ENCODE peak calls at places on chromosomes 3 and 15, in seven cellular contexts. Y is colonic mucosa, D is endodermal cell, X is mesendoderm, F is hepatocyte, S is bronchial epithelial cell, Q is left ventricle myocardium inferior. I is an unnamed sample.
A peak's percentile ranks its signal among the peaks of the same experiment; 100 is the strongest.

GRCh38 chr3:104908761-104909160 is 457.9 kb upstream of the ALCAM start:
- DNase-seq in X (peak; percentile 3), F (no peak), Q (no peak), D (no peak), Y (no peak), S (peak; percentile 68), I (no peak)

GRCh38 chr15:44009056-44009455 is 182.3 kb downstream of the WDR76 start:
- DNase-seq in F (peak; percentile 47), Y (no peak), S (peak; percentile 91), D (no peak), Q (no peak), X (no peak), I (no peak)

GRCh38 chr3:176505878-176506621 is 691.2 kb downstream of the TBL1XR1 start:
- DNase-seq in D (peak; percentile 88), Y (no peak), S (no peak), X (peak; percentile 90), Q (no peak), F (no peak), I (no peak)

GRCh38 chr3:78919021-78919755 is 848.6 kb downstream of the ROBO1 start:
- DNase-seq in Y (no peak), X (peak; percentile 32), S (peak; percentile 96), D (no peak), F (peak; percentile 64), Q (no peak), I (no peak)

GRCh38 chr15:54119056-54119455 is 140.8 kb downstream of the UNC13C start:
- DNase-seq in Q (no peak), S (peak; percentile 15), X (no peak), Y (no peak), D (no peak), F (no peak), I (no peak)

GRCh38 chr3:98325055-98325454 is 28.6 kb upstream of the OR5K4 start:
- DNase-seq in F (peak; percentile 37), X (peak; percentile 70), D (peak; percentile 51), S (peak; percentile 73), Q (no peak), Y (peak; percentile 16), I (no peak)

GRCh38 chr15:62390793-62391543 is 225.9 kb upstream of the C2CD4B start:
- DNase-seq in X (peak; percentile 67), Y (peak; percentile 71), F (peak; percentile 65), D (peak; percentile 86), S (no peak), Q (peak; percentile 44), I (peak; percentile 47)

GRCh38 chr3:98531622-98532274 is at the start of gene GPR15:
- DNase-seq in S (no peak), Q (no peak), X (no peak), Y (no peak), F (no peak), D (no peak), I (no peak)

GRCh38 chr3:128541246-128541645 is 48.2 kb upstream of the GATA2 start:
- DNase-seq in S (no peak), Q (no peak), D (no peak), X (no peak), F (no peak), Y (no peak), I (no peak)

GRCh38 chr3:124221286-124221821 is 229.4 kb upstream of the ROPN1 start:
- DNase-seq in Q (no peak), F (no peak), Y (no peak), X (no peak), D (no peak), S (peak; percentile 29), I (no peak)

GRCh38 chr3:14154242-14154641 is 24.2 kb downstream of the XPC start:
- DNase-seq in Y (no peak), D (peak; percentile 12), F (no peak), X (no peak), Q (no peak), S (no peak), I (no peak)

GRCh38 chr15:57213783-57214366 is 162.4 kb upstream of the CGNL1 start:
- DNase-seq in S (peak; percentile 61), X (peak; percentile 31), F (peak; percentile 40), Y (no peak), Q (no peak), D (no peak), I (no peak)

GRCh38 chr15:92902723-92903587 is 2.8 kb downstream of the CHD2 start:
- DNase-seq in X (no peak), Y (no peak), S (peak; percentile 38), F (no peak), Q (no peak), D (no peak), I (no peak)

GRCh38 chr15:78422571-78423340 is 15.3 kb upstream of the IREB2 start:
- DNase-seq in Y (peak; percentile 82), D (peak; percentile 81), X (peak; percentile 71), F (peak; percentile 80), Q (peak; percentile 60), S (peak; percentile 59), I (peak; percentile 11)

GRCh38 chr15:58410353-58410752 is 21.4 kb upstream of the LIPC start:
- DNase-seq in D (no peak), S (no peak), F (no peak), X (no peak), Y (no peak), Q (no peak), I (no peak)

GRCh38 chr15:74135041-74135565 is 4.7 kb downstream of the ISLR2 start:
- DNase-seq in X (no peak), Q (no peak), Y (no peak), S (no peak), F (no peak), D (no peak), I (no peak)
- H3K27me3 ChIP-seq in X (peaks cover 50% of the 10 kb centered on the region), Q (peaks cover 57% of the 10 kb centered on the region), Y (peaks cover 84% of the 10 kb centered on the region), S (peaks cover 69% of the 10 kb centered on the region), F (peaks cover 81% of the 10 kb centered on the region), D (peaks cover 74% of the 10 kb centered on the region), I (peaks cover 72% of the 10 kb centered on the region)

GRCh38 chr3:45798034-45798433 is 1.7 kb upstream of the SLC6A20 start:
- DNase-seq in X (no peak), S (no peak), Q (no peak), Y (no peak), D (no peak), F (no peak), I (no peak)
- H3K27me3 ChIP-seq in X (peaks cover 18% of the 10 kb centered on the region), S (peaks cover 23% of the 10 kb centered on the region), Q (peaks cover 63% of the 10 kb centered on the region), Y (peaks cover 14% of the 10 kb centered on the region), D (peaks cover 55% of the 10 kb centered on the region), F (peaks cover 39% of the 10 kb centered on the region), I (peaks cover 14% of the 10 kb centered on the region)

DNA sequence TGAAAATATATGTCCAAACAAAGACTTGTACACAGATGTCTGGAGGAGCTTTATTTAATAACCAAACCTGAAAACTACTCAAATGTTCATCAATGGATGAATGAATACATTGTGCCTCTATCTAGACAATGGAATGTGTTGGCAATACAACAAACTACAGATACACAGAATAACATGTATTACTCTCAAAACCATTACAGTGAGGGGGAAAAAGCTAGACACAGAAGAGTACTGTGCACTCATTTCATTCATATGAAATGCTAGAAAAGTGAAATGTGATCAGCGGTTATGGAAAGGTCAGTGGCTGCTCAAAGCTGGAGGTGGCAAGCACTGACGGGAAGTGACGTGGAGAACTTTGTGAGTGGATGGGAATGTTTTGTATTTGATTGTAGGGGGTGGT is 13.2 kb downstream of the STOML1 start:
- DNase-seq in S (no peak), D (no peak), Q (no peak), Y (no peak), F (no peak), X (no peak), I (no peak)
- H3K27me3 ChIP-seq in S (no peaks in the 10 kb centered on the region), D (peaks cover 10% of the 10 kb centered on the region), Q (no peaks in the 10 kb centered on the region), Y (no peaks in the 10 kb centered on the region), F (no peaks in the 10 kb centered on the region), X (no peaks in the 10 kb centered on the region), I (no peaks in the 10 kb centered on the region)

GRCh38 chr3:130907500-130907899 is 13.6 kb downstream of the ATP2C1 start:
- DNase-seq in S (no peak), D (no peak), Q (no peak), F (no peak), Y (no peak), X (no peak), I (no peak)
- H3K27me3 ChIP-seq in S (no peaks in the 10 kb centered on the region), D (no peaks in the 10 kb centered on the region), Q (no peaks in the 10 kb centered on the region), F (no peaks in the 10 kb centered on the region), Y (no peaks in the 10 kb centered on the region), X (no peaks in the 10 kb centered on the region), I (no peaks in the 10 kb centered on the region)

GRCh38 chr3:32700244-32700643 is 15.3 kb downstream of the CNOT10 start:
- DNase-seq in D (no peak), Y (no peak), S (no peak), Q (no peak), X (no peak), F (no peak), I (no peak)
- H3K27me3 ChIP-seq in D (no peaks in the 10 kb centered on the region), Y (no peaks in the 10 kb centered on the region), S (no peaks in the 10 kb centered on the region), Q (no peaks in the 10 kb centered on the region), X (no peaks in the 10 kb centered on the region), F (no peaks in the 10 kb centered on the region), I (no peaks in the 10 kb centered on the region)

DNA sequence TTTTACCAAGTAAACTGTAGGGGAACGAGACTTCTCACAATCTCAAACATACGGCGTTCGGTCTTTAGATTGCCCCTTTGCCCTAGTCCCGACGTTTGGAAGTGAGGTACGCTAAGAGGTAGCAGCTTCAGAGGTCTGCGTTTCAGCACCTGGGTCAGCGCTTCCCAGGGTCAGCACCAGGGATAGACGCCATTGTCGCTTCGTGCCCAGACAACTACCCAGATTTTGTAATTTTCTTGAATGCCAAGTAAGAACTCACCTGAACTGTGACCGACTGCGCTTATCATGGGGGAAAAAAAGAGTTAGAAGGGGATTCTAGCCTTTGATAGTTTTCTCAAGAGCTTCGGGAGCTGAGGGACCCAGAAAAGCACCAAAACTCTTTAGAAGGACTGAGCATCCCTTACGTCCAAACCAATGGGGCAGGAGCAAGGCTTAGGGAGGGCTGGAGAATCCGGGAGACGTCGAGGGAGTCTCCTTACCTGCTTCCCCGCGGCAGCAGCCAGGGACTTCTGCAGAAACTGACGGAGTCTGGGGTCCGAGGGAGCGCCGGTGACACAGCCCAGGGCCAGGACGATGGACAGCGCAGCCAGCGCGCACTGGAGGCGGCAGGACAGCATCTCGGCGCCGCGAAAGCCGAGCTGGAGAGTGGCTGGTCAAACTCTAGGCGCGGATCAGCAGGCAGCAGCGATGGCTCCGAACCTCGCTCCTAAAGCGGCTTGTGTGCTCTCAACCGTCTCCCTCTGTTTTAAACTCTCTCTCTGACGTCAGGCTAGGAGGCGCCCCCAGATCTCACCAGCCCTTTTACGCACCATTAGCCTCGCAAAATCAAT is at the start of gene SST:
- DNase-seq in X (peak; percentile 88), S (peak; percentile 47), Y (no peak), Q (no peak), F (peak; percentile 82), D (peak; percentile 95), I (no peak)
- H3K27me3 ChIP-seq in X (peaks cover 5% of the 10 kb centered on the region), S (peaks cover 4% of the 10 kb centered on the region), Y (no peaks in the 10 kb centered on the region), Q (peaks cover 86% of the 10 kb centered on the region), F (peaks cover 42% of the 10 kb centered on the region), D (peaks cover 55% of the 10 kb centered on the region), I (peaks cover 6% of the 10 kb centered on the region)

GRCh38 chr3:88960019-88960418 is 147.4 kb upstream of the EPHA3 start:
- DNase-seq in D (no peak), X (no peak), Q (no peak), Y (no peak), F (no peak), S (no peak), I (no peak)
- H3K27me3 ChIP-seq in D (no peaks in the 10 kb centered on the region), X (no peaks in the 10 kb centered on the region), Q (no peaks in the 10 kb centered on the region), Y (no peaks in the 10 kb centered on the region), F (no peaks in the 10 kb centered on the region), S (no peaks in the 10 kb centered on the region), I (no peaks in the 10 kb centered on the region)